ENCODE peak calls at places on chromosome 18, in seven cellular contexts. Q, P, W, G, S, O and K are unnamed samples.

GRCh38 chr18:48994044-48994651 is 43.4 kb upstream of the SMAD7 start:
- DNase-seq in G (no peak), W (no peak), S (no peak), Q (no peak), P (no peak), O (no peak), K (no peak)

GRCh38 chr18:35692866-35693265 is 111.3 kb downstream of the GALNT1 start:
- DNase-seq in Q (no peak), S (no peak), P (no peak), O (no peak), W (no peak), G (no peak), K (no peak)

GRCh38 chr18:56639094-56639361 is 636 bp upstream of the TXNL1 start:
- DNase-seq in G (no peak), S (no peak), O (no peak), Q (no peak), W (no peak), P (no peak), K (no peak)

GRCh38 chr18:28607991-28608390 is 431.1 kb upstream of the CDH2 start:
- DNase-seq in G (no peak), Q (no peak), P (no peak), W (no peak), S (no peak), O (no peak), K (no peak)

GRCh38 chr18:8858888-8859511 is 153.6 kb downstream of the MTCL1 start:
- DNase-seq in Q (no peak), O (no peak), P (no peak), S (no peak), G (no peak), W (no peak), K (no peak)

GRCh38 chr18:55380574-55380973 is 207.4 kb downstream of the TCF4 start:
- DNase-seq in P (no peak), O (no peak), W (no peak), G (no peak), S (no peak), Q (no peak), K (no peak)

GRCh38 chr18:73677458-73677857 is 470.2 kb downstream of the FBXO15 start:
- DNase-seq in W (no peak), G (no peak), P (no peak), O (no peak), Q (no peak), S (no peak), K (no peak)

GRCh38 chr18:55546873-55547704 is 40.9 kb downstream of the TCF4 start:
- DNase-seq in P (no peak), Q (no peak), O (no peak), W (no peak), G (no peak), S (no peak), K (no peak)

GRCh38 chr18:10787293-10787901 is 261.6 kb downstream of the NAPG start:
- DNase-seq in W (peak), S (peak), Q (peak), O (peak), G (no peak), P (peak), K (no peak)

GRCh38 chr18:60809937-60810336 is 437.4 kb upstream of the MC4R start:
- DNase-seq in Q (no peak), S (no peak), G (no peak), O (no peak), P (no peak), W (no peak), K (no peak)

GRCh38 chr18:60975419-60975818 is 357.8 kb upstream of the CDH20 start:
- DNase-seq in S (no peak), P (no peak), O (no peak), Q (no peak), W (no peak), G (no peak), K (no peak)

GRCh38 chr18:3015203-3015590 is 2.3 kb upstream of the LPIN2 start:
- DNase-seq in S (no peak), P (no peak), G (no peak), O (no peak), Q (no peak), W (no peak), K (no peak)

GRCh38 chr18:60215432-60215831 is 157.1 kb downstream of the MC4R start:
- DNase-seq in G (no peak), Q (no peak), O (no peak), W (no peak), S (no peak), P (no peak), K (no peak)

GRCh38 chr18:75478996-75479870 is 51.7 kb upstream of the SMIM21 start:
- DNase-seq in Q (no peak), P (peak), G (no peak), O (no peak), W (peak), S (no peak), K (no peak)

GRCh38 chr18:43751203-43751602 is 473.9 kb upstream of the SYT4 start:
- DNase-seq in Q (no peak), W (no peak), O (no peak), P (no peak), G (no peak), S (no peak), K (no peak)

GRCh38 chr18:12255626-12256026 is 1.5 kb downstream of the CIDEA start:
- DNase-seq in Q (no peak), G (no peak), O (no peak), S (no peak), W (no peak), P (no peak), K (no peak)